ENCODE peak calls at places on chromosomes 4 and X, in nine cellular contexts. L is ovary, C is stomach, U is Peyer's patch, T is transverse colon, Y is body of pancreas, I is heart left ventricle, V is GM12878, B is gastrocnemius medialis. J is an unnamed sample.
A peak's percentile ranks its signal among the peaks of the same experiment; 100 is the strongest.

GRCh38 chr4:100257567-100257966 is 67.3 kb upstream of the DDIT4L start:
- DNase-seq in C (no peak), V (no peak), I (no peak), L (no peak), T (no peak), B (no peak), Y (no peak), U (no peak), J (no peak)

GRCh38 chr4:117137143-117137542 is 51.8 kb upstream of the TRAM1L1 start:
- DNase-seq in L (no peak), Y (no peak), T (no peak), B (no peak), C (no peak), V (no peak), U (no peak), I (no peak), J (peak; percentile 2)

GRCh38 chr4:74671074-74671698 is 123.1 kb downstream of the BTC start:
- DNase-seq in V (no peak), B (no peak), T (peak; percentile 61), L (peak; percentile 15), Y (peak; percentile 44), U (no peak), C (peak; percentile 46), I (no peak), J (no peak)

GRCh38 chrX:10110984-10111363 is 45.8 kb upstream of the CLCN4 start:
- DNase-seq in C (no peak), I (no peak), T (no peak), U (peak; percentile 65), B (no peak), L (no peak), Y (peak; percentile 21), V (peak; percentile 59), J (no peak)

GRCh38 chr4:141027421-141027820 is 105.8 kb downstream of the RNF150 start:
- DNase-seq in I (peak; percentile 30), T (no peak), L (no peak), Y (peak; percentile 18), C (no peak), U (no peak), B (peak; percentile 44), V (no peak), J (no peak)

GRCh38 chrX:107628662-107629532 is 587 bp downstream of the PRPS1 start:
- DNase-seq in Y (peak; percentile 16), C (no peak), L (peak; percentile 38), T (peak; percentile 18), V (no peak), I (peak; percentile 15), U (peak; percentile 51), B (peak; percentile 22), J (peak; percentile 21)

GRCh38 chr4:150104401-150105027 is 26.3 kb downstream of the DCLK2 start:
- DNase-seq in I (no peak), U (no peak), V (no peak), T (no peak), B (no peak), L (no peak), C (no peak), Y (no peak), J (no peak)

GRCh38 chr4:155025762-155026457 is 182.5 kb upstream of the NPY2R start:
- DNase-seq in C (peak; percentile 63), U (no peak), B (no peak), I (no peak), Y (peak; percentile 78), V (no peak), L (no peak), T (peak; percentile 60), J (no peak)

GRCh38 chrX:24347871-24348270 is 12.6 kb upstream of the SUPT20HL1 start:
- DNase-seq in U (no peak), I (no peak), Y (no peak), T (no peak), B (no peak), C (no peak), V (no peak), L (no peak), J (no peak)

GRCh38 chr4:31692407-31692940 is 972.3 kb downstream of the PCDH7 start:
- DNase-seq in T (no peak), C (no peak), V (no peak), Y (no peak), U (no peak), B (no peak), I (no peak), L (no peak), J (no peak)

GRCh38 chrX:111447298-111447697 is 35.3 kb upstream of the DCX start:
- DNase-seq in T (no peak), U (no peak), B (no peak), I (no peak), C (no peak), L (no peak), V (no peak), Y (peak; percentile 8), J (no peak)

GRCh38 chrX:153944140-153944799 is at the start of gene RENBP:
- DNase-seq in L (no peak), Y (peak; percentile 35), U (peak; percentile 71), C (peak; percentile 45), I (peak; percentile 59), T (peak; percentile 61), V (no peak), B (no peak), J (no peak)

GRCh38 chrX:11728556-11728955 is 29.5 kb upstream of the MSL3 start:
- DNase-seq in U (no peak), I (no peak), B (no peak), C (no peak), V (no peak), L (no peak), T (no peak), Y (no peak), J (no peak)

GRCh38 chrX:11733614-11734013 is 24.4 kb upstream of the MSL3 start:
- DNase-seq in V (no peak), Y (no peak), C (no peak), I (no peak), B (no peak), U (no peak), T (no peak), L (no peak), J (no peak)
- TF ChIP-seq POLR2A in V (no peak), Y (no peak), C (no peak), I (no peak), B (no peak), U (no peak), T (no peak), L (no peak), J (no peak)

DNA sequence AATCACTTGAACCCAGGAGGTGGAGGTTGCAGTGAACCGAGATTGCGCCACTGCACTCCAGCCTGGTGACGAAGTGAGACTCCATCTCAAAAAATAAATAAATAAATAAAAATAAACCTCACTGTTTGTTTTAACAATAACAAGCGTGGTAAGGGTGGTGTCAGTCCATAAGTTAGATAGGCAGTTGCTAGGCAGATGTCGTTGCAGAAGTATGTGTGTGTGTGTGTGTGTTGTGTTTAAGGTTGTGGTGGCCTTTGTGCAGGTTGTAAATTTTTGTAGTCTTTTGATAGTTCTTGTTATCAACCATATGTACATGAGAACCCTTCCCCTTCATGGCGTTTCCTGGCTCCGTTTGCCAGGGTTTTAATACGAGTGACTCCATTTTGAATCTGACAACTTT is 4.0 kb upstream of the AASDH start:
- DNase-seq in C (no peak), L (no peak), T (no peak), I (no peak), B (no peak), V (no peak), Y (no peak), U (no peak), J (no peak)
- TF ChIP-seq POLR2A in C (no peak), L (no peak), T (no peak), I (no peak), B (no peak), V (no peak), Y (no peak), U (no peak), J (no peak)

DNA sequence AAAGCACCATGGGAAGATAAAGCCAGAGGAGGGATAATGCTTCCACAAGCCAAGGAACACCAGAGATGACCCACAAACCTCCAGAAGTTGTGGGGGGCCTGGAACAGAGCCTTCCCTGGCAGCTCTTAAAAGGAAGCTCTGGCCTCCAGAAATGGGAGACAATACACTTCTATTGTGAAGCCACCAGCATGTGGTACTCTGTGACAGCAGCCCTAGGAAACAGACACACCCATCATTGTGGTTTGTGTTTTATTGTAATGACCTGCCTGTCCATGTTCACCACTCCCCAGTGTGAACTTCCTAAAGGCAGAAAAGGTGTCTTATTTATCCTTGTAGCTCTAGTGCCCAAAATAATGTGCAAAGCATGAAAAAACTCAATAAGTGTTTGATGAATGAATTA is 264.1 kb upstream of the GATB start:
- DNase-seq in C (no peak), T (no peak), B (no peak), U (no peak), L (no peak), I (no peak), Y (no peak), V (no peak), J (no peak)
- TF ChIP-seq POLR2A in C (no peak), T (no peak), B (no peak), U (no peak), L (no peak), I (no peak), Y (no peak), V (no peak), J (no peak)

DNA sequence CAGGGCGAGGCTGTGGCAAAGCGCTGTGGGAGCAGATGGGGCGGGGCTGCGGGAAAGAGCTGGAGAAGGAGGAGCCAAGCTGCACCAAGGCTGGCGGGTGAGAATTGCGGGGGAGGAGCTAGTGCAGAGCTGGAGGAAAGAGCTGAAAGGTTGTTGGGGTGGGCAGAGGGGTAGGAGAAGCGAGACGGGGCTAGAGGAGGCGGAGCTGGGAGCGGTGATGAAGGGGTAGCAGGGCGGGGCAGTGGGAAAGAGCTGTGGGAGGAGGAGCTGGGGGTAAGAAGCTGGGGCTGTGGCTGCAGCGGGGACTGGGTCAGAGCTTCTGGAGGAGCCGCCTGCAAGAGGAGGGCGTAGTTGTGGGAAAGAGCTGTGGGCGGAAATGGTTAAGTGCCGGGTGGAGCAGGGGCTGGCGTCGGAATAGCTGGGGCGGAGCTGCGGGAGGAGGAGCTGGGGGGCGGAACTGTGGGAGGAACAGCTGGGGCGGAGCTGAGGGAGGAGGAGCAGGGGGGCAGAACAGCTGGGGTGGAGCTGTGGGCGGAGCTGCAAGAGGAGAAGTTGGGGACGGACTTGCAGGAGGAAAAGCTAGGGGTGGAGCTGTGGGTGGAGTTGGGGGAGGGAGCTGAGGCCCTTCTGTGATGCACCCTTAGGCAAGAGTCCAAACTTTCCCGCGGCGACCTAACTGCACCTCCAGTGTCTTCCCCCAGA is 1.9 kb upstream of the EOLA2 start:
- DNase-seq in U (peak; percentile 92), I (peak; percentile 95), C (peak; percentile 91), Y (peak; percentile 98), V (peak; percentile 88), B (peak; percentile 92), T (peak; percentile 95), L (peak; percentile 96), J (peak; percentile 37)
- TF ChIP-seq POLR2A in U (peak; percentile 48), I (no peak), C (no peak), Y (peak; percentile 86), V (peak; percentile 42), B (peak; percentile 36), T (peak; percentile 89), L (no peak), J (peak; percentile 15)

J was measured in H54.